ENCODE peak calls at places on chromosome 6, in eight cellular contexts. B, H, A, Y, L, V, I and Q are unnamed samples.
A peak's percentile ranks its signal among the peaks of the same experiment; 100 is the strongest.

GRCh38 chr6:87237804-87238203 is 82.4 kb downstream of the ZNF292 start:
- DNase-seq in B (no peak), I (peak; percentile 47), Y (peak; percentile 28), V (no peak), A (peak; percentile 30), L (no peak), H (no peak), Q (peak; percentile 9)

GRCh38 chr6:41073968-41074691 is 1.4 kb downstream of the NFYA start:
- DNase-seq in H (no peak), I (peak; percentile 13), B (no peak), A (peak; percentile 22), V (no peak), Y (peak; percentile 47), L (no peak), Q (peak; percentile 18)

GRCh38 chr6:30263734-30264133 is 50.5 kb upstream of the TRIM26 start:
- DNase-seq in Y (peak; percentile 67), L (no peak), V (no peak), B (no peak), I (peak; percentile 17), A (no peak), H (no peak), Q (peak; percentile 89)

GRCh38 chr6:162053084-162053483 is 674.5 kb downstream of the PRKN start:
- DNase-seq in L (no peak), Y (no peak), A (no peak), H (no peak), V (no peak), I (no peak), B (no peak), Q (no peak)

GRCh38 chr6:89984926-89985743 is 90.9 kb downstream of the GJA10 start:
- DNase-seq in H (peak; percentile 31), I (peak; percentile 42), L (no peak), Y (peak; percentile 80), B (no peak), V (no peak), A (no peak), Q (peak; percentile 73)

GRCh38 chr6:25519856-25520255 is 132.2 kb upstream of the SCGN start:
- DNase-seq in A (no peak), V (no peak), I (no peak), L (no peak), H (no peak), B (no peak), Y (peak; percentile 32), Q (no peak)

GRCh38 chr6:13194852-13195251 is 133.5 kb downstream of the TBC1D7 start:
- DNase-seq in L (peak; percentile 69), H (peak; percentile 14), I (peak; percentile 81), B (peak; percentile 87), V (peak; percentile 54), Y (peak; percentile 53), A (peak; percentile 78), Q (peak; percentile 89)

GRCh38 chr6:168007592-168008338 is 10.3 kb downstream of the KIF25 start:
- DNase-seq in Y (peak; percentile 100), B (no peak), H (no peak), L (no peak), I (peak; percentile 99), V (no peak), A (no peak), Q (peak; percentile 95)

GRCh38 chr6:123211777-123212545 is 215.9 kb downstream of the CLVS2 start:
- DNase-seq in V (no peak), A (no peak), B (no peak), H (no peak), L (no peak), Y (no peak), I (no peak), Q (no peak)

GRCh38 chr6:161038229-161039003 is 46.8 kb downstream of the MAP3K4 start:
- DNase-seq in V (no peak), Y (peak; percentile 99), L (no peak), I (peak; percentile 78), A (no peak), H (no peak), B (no peak), Q (peak; percentile 92)
- TF ChIP-seq CTCF in V (no peak), Y (peak; percentile 28), L (no peak), I (peak; percentile 41), A (no peak), H (no peak), B (no peak), Q (peak; percentile 40)

GRCh38 chr6:551405-551804 is 105.5 kb downstream of the HUS1B start:
- DNase-seq in I (peak; percentile 26), H (no peak), V (peak; percentile 79), Y (peak; percentile 25), A (no peak), L (peak; percentile 28), B (peak; percentile 82), Q (peak; percentile 14)
- TF ChIP-seq CTCF in I (no peak), H (no peak), V (peak; percentile 30), Y (no peak), A (no peak), L (no peak), B (peak; percentile 46), Q (peak; percentile 18)

GRCh38 chr6:46983007-46983411 is 59.1 kb downstream of the ADGRF1 start:
- DNase-seq in Y (peak; percentile 81), L (no peak), I (no peak), H (no peak), A (no peak), B (peak; percentile 60), V (peak; percentile 36), Q (peak; percentile 73)
- TF ChIP-seq CTCF in Y (no peak), L (no peak), I (no peak), H (no peak), A (no peak), B (peak; percentile 55), V (peak; percentile 36), Q (no peak)

GRCh38 chr6:118269659-118270058 is 278.4 kb upstream of the PLN start:
- DNase-seq in H (no peak), L (no peak), I (no peak), V (no peak), Y (no peak), A (no peak), B (no peak), Q (no peak)

GRCh38 chr6:118260833-118261232 is 287.3 kb upstream of the PLN start:
- DNase-seq in V (no peak), Y (no peak), H (no peak), I (peak; percentile 10), L (no peak), B (no peak), A (no peak), Q (no peak)

GRCh38 chr6:118263929-118264486 is 284.1 kb upstream of the PLN start:
- DNase-seq in H (peak; percentile 32), V (peak; percentile 44), Y (peak; percentile 29), B (peak; percentile 75), L (peak; percentile 56), I (peak; percentile 33), A (no peak), Q (no peak)
- TF ChIP-seq CTCF in H (peak; percentile 65), V (peak; percentile 74), Y (peak; percentile 48), B (peak; percentile 84), L (peak; percentile 21), I (peak; percentile 26), A (no peak), Q (no peak)

GRCh38 chr6:4788953-4789584 is 12.9 kb downstream of the CDYL start:
- DNase-seq in V (peak; percentile 55), L (no peak), I (no peak), B (peak; percentile 78), H (no peak), A (peak; percentile 73), Y (no peak), Q (no peak)
- TF ChIP-seq CTCF in V (peak; percentile 57), L (no peak), I (no peak), B (peak; percentile 69), H (no peak), A (peak; percentile 71), Y (no peak), Q (no peak)

DNA sequence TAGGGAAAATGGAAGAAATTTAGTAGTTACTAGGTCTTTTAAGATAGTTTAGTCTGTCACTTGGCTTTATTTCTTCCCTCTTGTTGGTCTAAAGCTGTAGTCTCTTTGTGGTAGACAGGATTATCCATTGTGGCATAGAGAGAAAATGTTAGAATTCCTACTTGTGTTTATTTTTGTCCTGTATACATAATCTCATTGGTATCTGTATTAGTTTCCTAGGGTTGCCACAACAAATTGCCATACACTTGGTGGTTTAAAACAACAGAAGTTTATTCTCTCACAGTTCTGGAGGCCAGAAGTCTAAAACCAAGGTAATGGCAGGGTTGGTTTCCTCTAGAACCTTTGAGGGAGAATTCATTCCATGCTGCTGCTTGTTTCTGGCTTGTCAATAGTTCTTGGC is 119.4 kb downstream of the ZFAND3 start:
- DNase-seq in I (no peak), L (no peak), V (no peak), H (no peak), A (no peak), B (no peak), Y (peak; percentile 31), Q (no peak)
- TF ChIP-seq CTCF in I (no peak), L (no peak), V (no peak), H (no peak), A (no peak), B (no peak), Y (no peak), Q (no peak)

GRCh38 chr6:36247691-36248090 is 22.2 kb upstream of the PNPLA1 start:
- DNase-seq in B (no peak), Y (peak; percentile 21), H (no peak), V (no peak), I (peak; percentile 85), A (no peak), L (no peak), Q (peak; percentile 62)

GRCh38 chr6:36243562-36244212 is 26.2 kb upstream of the PNPLA1 start:
- DNase-seq in H (no peak), I (no peak), Y (no peak), V (no peak), L (no peak), A (no peak), B (peak; percentile 36), Q (no peak)

GRCh38 chr6:36244641-36245280 is 25.1 kb upstream of the PNPLA1 start:
- DNase-seq in L (no peak), H (no peak), A (no peak), B (peak; percentile 87), Y (peak; percentile 7), V (peak; percentile 86), I (no peak), Q (no peak)

GRCh38 chr6:36246511-36247268 is 23.2 kb upstream of the PNPLA1 start:
- DNase-seq in L (no peak), B (peak; percentile 46), A (no peak), Y (no peak), V (no peak), H (no peak), I (peak; percentile 44), Q (peak; percentile 52)

GRCh38 chr6:36245572-36246031 is 24.3 kb upstream of the PNPLA1 start:
- DNase-seq in B (peak; percentile 86), I (no peak), L (no peak), Y (no peak), H (no peak), A (no peak), V (peak; percentile 85), Q (no peak)
- TF ChIP-seq CTCF in B (peak; percentile 59), I (peak; percentile 16), L (no peak), Y (no peak), H (no peak), A (no peak), V (peak; percentile 60), Q (no peak)